ENCODE peak calls at places on chromosomes 13 and 19, in nine cellular contexts. I is stimulated activated CD8-positive, alpha-beta memory T cell treated with anti-CD3 and anti-CD28 coated beads, Interleukin-15, amount 100 ng/mL, for 24 hours; E is activated CD4-positive, alpha-beta T cell treated with anti-CD3 and anti-CD28 coated beads for 36 hours; L is NCI-H1105 treated with DMSO at 0.1 percent for 48 hours; Z is GOT3; R is mucosa of descending colon; S is iPS-NIHi11; K is activated CD4-positive, alpha-beta memory T cell treated with anti-CD3 and anti-CD28 coated beads, Interleukin-2, amount 10 ng/mL, durations not matched to agents 7 days and 5 days; N is AG08396. A is an unnamed sample.
A peak's percentile ranks its signal among the peaks of the same experiment; 100 is the strongest.

GRCh38 chr13:23622991-23623390 is 52.8 kb downstream of the TNFRSF19 start:
- DNase-seq in I (no peak), E (no peak), L (no peak), Z (no peak), R (no peak), S (no peak), K (no peak), N (no peak), A (no peak)

GRCh38 chr19:51422053-51422448 is 4.6 kb upstream of the SIGLEC10 start:
- DNase-seq in I (peak; percentile 98), E (peak; percentile 94), L (no peak), Z (peak; percentile 48), R (peak; percentile 96), S (peak; percentile 96), K (peak; percentile 88), N (peak; percentile 93), A (no peak)

GRCh38 chr19:35843676-35844481 is 8.4 kb downstream of the NPHS1 start:
- DNase-seq in I (no peak), E (peak; percentile 40), L (no peak), Z (no peak), R (peak; percentile 49), S (peak; percentile 95), K (no peak), N (no peak), A (no peak)

GRCh38 chr19:10104130-10104513 is 1.6 kb upstream of the ANGPTL6 start:
- DNase-seq in I (no peak), E (no peak), L (no peak), Z (no peak), R (no peak), S (no peak), K (no peak), N (no peak), A (no peak)

GRCh38 chr13:42497798-42498197 is 76.2 kb upstream of the TNFSF11 start:
- DNase-seq in I (no peak), E (peak; percentile 56), L (no peak), Z (no peak), R (no peak), S (no peak), K (peak; percentile 49), N (no peak), A (no peak)

GRCh38 chr13:46717275-46717674 is 79.7 kb downstream of the ESD start:
- DNase-seq in I (no peak), E (no peak), L (no peak), Z (no peak), R (no peak), S (no peak), K (no peak), N (no peak), A (no peak)

GRCh38 chr19:15418112-15418587 is 638 bp downstream of the AKAP8L start:
- DNase-seq in I (no peak), E (no peak), L (peak; percentile 51), Z (no peak), R (no peak), S (no peak), K (no peak), N (peak; percentile 46), A (no peak)

GRCh38 chr19:4284176-4284958 is 5.3 kb downstream of the SHD start:
- DNase-seq in I (no peak), E (peak; percentile 30), L (no peak), Z (no peak), R (peak; percentile 93), S (peak; percentile 98), K (no peak), N (peak; percentile 66), A (no peak)

GRCh38 chr19:30584121-30584520 is 211.9 kb downstream of the ZNF536 start:
- DNase-seq in I (no peak), E (no peak), L (no peak), Z (no peak), R (no peak), S (no peak), K (no peak), N (no peak), A (no peak)

GRCh38 chr13:38872693-38873092 is 117.9 kb downstream of the STOML3 start:
- DNase-seq in I (no peak), E (peak; percentile 68), L (peak; percentile 48), Z (no peak), R (peak; percentile 8), S (peak; percentile 61), K (peak; percentile 33), N (peak; percentile 15), A (no peak)

GRCh38 chr13:19618925-19619324 is 14.5 kb upstream of the MPHOSPH8 start:
- DNase-seq in I (no peak), E (peak; percentile 27), L (peak; percentile 1), Z (no peak), R (peak; percentile 68), S (peak; percentile 49), K (no peak), N (peak; percentile 64), A (no peak)

GRCh38 chr19:18726846-18727245 is 43.4 kb downstream of the CRTC1 start:
- DNase-seq in I (no peak), E (no peak), L (no peak), Z (no peak), R (no peak), S (no peak), K (no peak), N (no peak), A (no peak)

GRCh38 chr19:44891016-44891882 is at the start of gene TOMM40:
- DNase-seq in I (peak; percentile 96), E (peak; percentile 100), L (peak; percentile 100), Z (no peak), R (peak; percentile 100), S (peak; percentile 98), K (no peak), N (peak; percentile 99), A (peak; percentile 100)

GRCh38 chr19:36032251-36033104 is at the start of gene CLIP3:
- DNase-seq in I (peak; percentile 19), E (peak; percentile 56), L (peak; percentile 69), Z (no peak), R (no peak), S (peak; percentile 99), K (no peak), N (peak; percentile 99), A (peak; percentile 67)

GRCh38 chr19:4506449-4507149 is 11.7 kb downstream of the PLIN4 start:
- DNase-seq in I (no peak), E (peak; percentile 29), L (no peak), Z (no peak), R (no peak), S (no peak), K (peak; percentile 27), N (peak; percentile 83), A (no peak)

GRCh38 chr13:94599877-94600276 is 1.8 kb upstream of the GPR180 start:
- DNase-seq in I (no peak), E (no peak), L (no peak), Z (no peak), R (no peak), S (no peak), K (no peak), N (no peak), A (no peak)

GRCh38 chr13:112672651-112673284 is 17.1 kb upstream of the ATP11A start:
- DNase-seq in I (no peak), E (no peak), L (no peak), Z (no peak), R (no peak), S (no peak), K (no peak), N (no peak), A (no peak)

GRCh38 chr19:34676697-34677385 is at the start of gene SCGB2B2:
- DNase-seq in I (no peak), E (no peak), L (peak; percentile 93), Z (no peak), R (no peak), S (peak; percentile 76), K (no peak), N (no peak), A (peak; percentile 57)

GRCh38 chr13:108742681-108743080 is 113.3 kb downstream of the MYO16 start:
- DNase-seq in I (no peak), E (no peak), L (no peak), Z (no peak), R (no peak), S (no peak), K (no peak), N (no peak), A (no peak)

GRCh38 chr19:18809149-18809978 is 18.3 kb upstream of the COMP start:
- DNase-seq in I (no peak), E (no peak), L (no peak), Z (no peak), R (no peak), S (no peak), K (no peak), N (no peak), A (no peak)

GRCh38 chr19:42152876-42153275 is 20.6 kb upstream of the POU2F2 start:
- DNase-seq in I (no peak), E (no peak), L (no peak), Z (no peak), R (no peak), S (no peak), K (no peak), N (no peak), A (no peak)

GRCh38 chr13:47168086-47168485 is 271.2 kb upstream of the HTR2A start:
- DNase-seq in I (no peak), E (no peak), L (no peak), Z (no peak), R (no peak), S (no peak), K (no peak), N (peak; percentile 4), A (no peak)

GRCh38 chr19:1279782-1280341 is 4.5 kb downstream of the FAM174C start:
- DNase-seq in I (peak; percentile 68), E (peak; percentile 89), L (peak; percentile 78), Z (peak; percentile 21), R (peak; percentile 92), S (peak; percentile 83), K (peak; percentile 85), N (peak; percentile 93), A (peak; percentile 49)

GRCh38 chr13:113544071-113544891 is 40.3 kb upstream of the TFDP1 start:
- DNase-seq in I (no peak), E (no peak), L (no peak), Z (no peak), R (no peak), S (no peak), K (no peak), N (no peak), A (no peak)

GRCh38 chr13:85997587-85997986 is 198.4 kb upstream of the SLITRK6 start:
- DNase-seq in I (no peak), E (no peak), L (no peak), Z (no peak), R (no peak), S (no peak), K (no peak), N (no peak), A (no peak)

GRCh38 chr19:38253788-38254187 is 2.4 kb downstream of the PPP1R14A start:
- DNase-seq in I (no peak), E (no peak), L (no peak), Z (no peak), R (no peak), S (no peak), K (no peak), N (no peak), A (no peak)

GRCh38 chr13:107866666-107867623 is 348.4 kb downstream of the LIG4 start:
- DNase-seq in I (no peak), E (peak; percentile 23), L (peak; percentile 74), Z (no peak), R (no peak), S (peak; percentile 55), K (no peak), N (peak; percentile 61), A (peak; percentile 71)

GRCh38 chr19:10751109-10751972 is 33.5 kb downstream of the DNM2 start:
- DNase-seq in I (no peak), E (peak; percentile 40), L (no peak), Z (no peak), R (peak; percentile 76), S (no peak), K (no peak), N (no peak), A (no peak)

GRCh38 chr13:81986308-81986707 is 1645.4 kb upstream of the SPRY2 start:
- DNase-seq in I (no peak), E (no peak), L (no peak), Z (no peak), R (no peak), S (no peak), K (no peak), N (no peak), A (no peak)

GRCh38 chr13:80157261-80157942 is 183.5 kb downstream of the SPRY2 start:
- DNase-seq in I (no peak), E (no peak), L (no peak), Z (no peak), R (no peak), S (no peak), K (no peak), N (no peak), A (no peak)

GRCh38 chr13:105763851-105764250 is 771.6 kb downstream of the EFNB2 start:
- DNase-seq in I (no peak), E (no peak), L (no peak), Z (no peak), R (no peak), S (no peak), K (no peak), N (no peak), A (no peak)

A was measured in NCI-H510A treated with DMSO at 0.1 percent for 48 hours.